ENCODE peak calls at places on chromosomes 13 and 19, in seven cellular contexts. One of them, this sample, is unnamed.

GRCh38 chr19:35155441-35155840 is 906 bp downstream of the FXYD5 start:
- DNase-seq in breast epithelium: no peak
- DNase-seq in lower leg skin: no peak
- DNase-seq in GM12878: no peak
- DNase-seq in tibial nerve: no peak
- DNase-seq in heart left ventricle: no peak
- DNase-seq in esophagus squamous epithelium: no peak
- DNase-seq in this sample: no peak

GRCh38 chr13:99736541-99736940 is 235.0 kb downstream of the ZIC5 start:
- DNase-seq in breast epithelium: no peak
- DNase-seq in lower leg skin: no peak
- DNase-seq in GM12878: no peak
- DNase-seq in tibial nerve: no peak
- DNase-seq in heart left ventricle: no peak
- DNase-seq in esophagus squamous epithelium: no peak
- DNase-seq in this sample: no peak

GRCh38 chr19:36030264-36031148 is 2.2 kb downstream of the CLIP3 start:
- DNase-seq in breast epithelium: no peak
- DNase-seq in lower leg skin: no peak
- DNase-seq in GM12878: peak; percentile 23
- DNase-seq in tibial nerve: no peak
- DNase-seq in heart left ventricle: no peak
- DNase-seq in esophagus squamous epithelium: no peak
- DNase-seq in this sample: no peak

GRCh38 chr19:47020992-47021496 is 1.4 kb downstream of the NPAS1 start:
- DNase-seq in breast epithelium: no peak
- DNase-seq in lower leg skin: no peak
- DNase-seq in GM12878: no peak
- DNase-seq in tibial nerve: no peak
- DNase-seq in heart left ventricle: no peak
- DNase-seq in esophagus squamous epithelium: no peak
- DNase-seq in this sample: no peak

GRCh38 chr13:73065665-73066350 is 7.0 kb downstream of the KLF5 start:
- DNase-seq in breast epithelium: no peak
- DNase-seq in lower leg skin: no peak
- DNase-seq in GM12878: no peak
- DNase-seq in tibial nerve: no peak
- DNase-seq in heart left ventricle: no peak
- DNase-seq in esophagus squamous epithelium: no peak
- DNase-seq in this sample: no peak

GRCh38 chr13:112771877-112772538 is 82.2 kb downstream of the ATP11A start:
- DNase-seq in breast epithelium: no peak
- DNase-seq in lower leg skin: no peak
- DNase-seq in GM12878: no peak
- DNase-seq in tibial nerve: no peak
- DNase-seq in heart left ventricle: no peak
- DNase-seq in esophagus squamous epithelium: no peak
- DNase-seq in this sample: no peak

GRCh38 chr13:29817604-29818378 is 32.6 kb downstream of the UBL3 start:
- DNase-seq in breast epithelium: no peak
- DNase-seq in lower leg skin: no peak
- DNase-seq in GM12878: peak; percentile 69
- DNase-seq in tibial nerve: no peak
- DNase-seq in heart left ventricle: no peak
- DNase-seq in esophagus squamous epithelium: no peak
- DNase-seq in this sample: no peak

GRCh38 chr13:72537400-72537780 is 190.0 kb downstream of the MZT1 start:
- DNase-seq in breast epithelium: no peak
- DNase-seq in lower leg skin: no peak
- DNase-seq in GM12878: no peak
- DNase-seq in tibial nerve: no peak
- DNase-seq in heart left ventricle: no peak
- DNase-seq in esophagus squamous epithelium: no peak
- DNase-seq in this sample: no peak

GRCh38 chr19:3977242-3978143 is 6.6 kb upstream of the DAPK3 start:
- DNase-seq in breast epithelium: no peak
- DNase-seq in lower leg skin: no peak
- DNase-seq in GM12878: no peak
- DNase-seq in tibial nerve: no peak
- DNase-seq in heart left ventricle: peak; percentile 14
- DNase-seq in esophagus squamous epithelium: no peak
- DNase-seq in this sample: no peak

GRCh38 chr13:32408999-32409313 is 19.0 kb downstream of the N4BP2L1 start:
- DNase-seq in breast epithelium: no peak
- DNase-seq in lower leg skin: no peak
- DNase-seq in GM12878: no peak
- DNase-seq in tibial nerve: no peak
- DNase-seq in heart left ventricle: no peak
- DNase-seq in esophagus squamous epithelium: no peak
- DNase-seq in this sample: no peak

DNA sequence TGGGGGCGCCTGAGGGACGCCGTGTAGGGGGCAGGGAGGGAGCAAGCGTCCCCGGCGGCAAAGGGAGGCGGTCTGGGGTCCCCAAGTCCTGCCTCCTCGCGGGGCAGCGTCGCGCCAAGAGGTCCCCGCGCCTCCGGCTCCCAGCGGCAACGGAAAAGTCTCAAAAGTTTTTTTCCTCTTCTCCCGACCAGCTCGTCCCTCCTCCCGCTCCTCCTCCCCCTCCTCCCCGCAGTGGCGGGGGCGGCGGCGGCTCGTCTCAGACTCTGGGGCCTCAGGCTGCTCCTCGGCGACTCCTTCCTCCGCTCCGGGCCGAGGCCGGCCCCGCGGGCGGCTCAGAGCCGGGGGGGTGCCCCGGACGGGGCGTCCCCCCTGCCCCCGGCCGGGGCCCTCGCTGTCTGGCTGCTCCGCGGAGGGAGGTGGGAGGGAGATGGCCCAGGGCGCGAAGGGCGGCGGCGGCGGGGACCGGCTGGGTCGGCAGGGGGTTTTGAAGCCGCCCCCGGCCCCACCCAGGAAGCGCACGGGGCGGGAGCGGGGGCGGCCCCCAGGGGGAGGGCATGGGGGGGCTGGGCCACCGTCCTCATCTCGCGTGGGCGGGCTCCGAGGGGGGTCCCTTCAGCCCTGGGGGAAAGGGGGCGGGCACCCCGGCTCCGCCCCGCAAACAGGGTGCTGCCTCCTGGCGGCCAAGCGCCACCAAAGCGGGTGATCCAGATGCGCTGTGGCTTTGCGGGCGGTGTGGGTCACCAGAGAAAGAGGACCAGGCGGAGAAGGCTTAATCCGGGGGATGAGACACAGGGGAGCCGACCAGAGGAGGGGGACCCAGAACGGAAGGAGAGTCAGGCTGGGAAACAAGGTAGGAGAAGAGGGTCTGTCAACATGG is at the start of gene TGFB1:
- DNase-seq in breast epithelium: peak; percentile 78
- DNase-seq in lower leg skin: peak; percentile 82
- DNase-seq in GM12878: peak; percentile 62
- DNase-seq in tibial nerve: peak; percentile 72
- DNase-seq in heart left ventricle: peak; percentile 91
- DNase-seq in esophagus squamous epithelium: peak; percentile 55
- DNase-seq in this sample: peak; percentile 97
- TF ChIP-seq POLR2A in breast epithelium: no peak
- TF ChIP-seq POLR2A in lower leg skin: no peak
- TF ChIP-seq POLR2A in GM12878: peak; percentile 90
- TF ChIP-seq POLR2A in tibial nerve: peak; percentile 51
- TF ChIP-seq POLR2A in heart left ventricle: peak; percentile 65
- TF ChIP-seq POLR2A in esophagus squamous epithelium: peak; percentile 69
- TF ChIP-seq POLR2A in this sample: peak; percentile 81

GRCh38 chr19:5963855-5964254 is 14.1 kb downstream of the RANBP3 start:
- DNase-seq in breast epithelium: no peak
- DNase-seq in lower leg skin: no peak
- DNase-seq in GM12878: no peak
- DNase-seq in tibial nerve: no peak
- DNase-seq in heart left ventricle: no peak
- DNase-seq in esophagus squamous epithelium: no peak
- DNase-seq in this sample: no peak

GRCh38 chr19:5960005-5961001 is 17.6 kb downstream of the RANBP3 start:
- DNase-seq in breast epithelium: no peak
- DNase-seq in lower leg skin: no peak
- DNase-seq in GM12878: no peak
- DNase-seq in tibial nerve: no peak
- DNase-seq in heart left ventricle: peak; percentile 69
- DNase-seq in esophagus squamous epithelium: no peak
- DNase-seq in this sample: no peak

GRCh38 chr19:5959260-5960004 is 18.5 kb downstream of the RANBP3 start:
- DNase-seq in breast epithelium: no peak
- DNase-seq in lower leg skin: no peak
- DNase-seq in GM12878: no peak
- DNase-seq in tibial nerve: no peak
- DNase-seq in heart left ventricle: no peak
- DNase-seq in esophagus squamous epithelium: no peak
- DNase-seq in this sample: no peak

GRCh38 chr19:5964816-5965565 is 12.9 kb downstream of the RANBP3 start:
- DNase-seq in breast epithelium: no peak
- DNase-seq in lower leg skin: no peak
- DNase-seq in GM12878: no peak
- DNase-seq in tibial nerve: no peak
- DNase-seq in heart left ventricle: no peak
- DNase-seq in esophagus squamous epithelium: no peak
- DNase-seq in this sample: no peak

DNA sequence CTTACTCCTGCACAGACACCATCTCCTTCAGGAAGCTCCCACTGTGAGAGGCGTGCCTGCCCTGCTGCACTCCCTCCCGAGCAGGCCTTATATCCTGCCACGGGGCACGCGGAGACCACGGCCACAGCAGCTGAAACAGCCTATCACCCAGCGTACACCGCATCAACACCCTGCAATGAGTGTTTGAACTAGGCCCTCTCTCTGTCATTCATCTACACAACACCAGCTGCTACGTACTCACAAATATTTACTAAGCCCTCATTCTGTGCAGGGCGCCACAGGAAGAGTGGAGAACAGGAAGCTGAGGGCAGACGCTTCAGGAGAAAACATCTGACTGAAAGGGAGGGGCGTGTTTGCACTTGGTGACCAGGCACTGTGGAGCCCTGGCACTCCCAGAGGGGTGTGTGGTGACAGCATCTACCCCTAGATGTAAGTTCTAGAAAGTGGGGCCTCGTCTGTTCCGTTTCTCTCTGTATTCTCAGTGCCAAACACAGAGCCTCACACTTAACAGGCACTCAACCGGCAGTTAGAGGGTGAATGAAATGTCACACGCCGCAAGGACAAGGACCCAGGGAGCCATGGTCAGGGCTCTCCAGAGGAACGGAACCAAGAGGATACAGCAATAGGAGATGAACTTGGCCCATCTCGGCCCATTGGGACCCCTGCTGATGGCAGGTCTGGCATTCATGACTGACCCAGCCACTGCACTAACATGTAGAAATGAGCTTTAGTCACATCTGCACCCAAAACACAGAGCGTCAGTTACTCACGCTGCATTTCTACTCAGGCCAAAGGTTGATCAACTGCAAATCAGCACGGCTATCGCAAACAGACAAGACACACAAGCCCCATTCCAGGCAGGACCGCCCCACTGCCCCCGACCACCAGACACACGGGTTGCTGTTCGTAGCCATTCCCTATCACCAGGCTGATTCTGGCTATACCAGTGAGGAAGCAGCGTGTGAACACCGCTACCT is 15.7 kb downstream of the RANBP3 start:
- DNase-seq in breast epithelium: peak; percentile 64
- DNase-seq in lower leg skin: peak; percentile 60
- DNase-seq in GM12878: no peak
- DNase-seq in tibial nerve: no peak
- DNase-seq in heart left ventricle: peak; percentile 47
- DNase-seq in esophagus squamous epithelium: no peak
- DNase-seq in this sample: no peak
- TF ChIP-seq POLR2A in breast epithelium: no peak
- TF ChIP-seq POLR2A in lower leg skin: no peak
- TF ChIP-seq POLR2A in GM12878: no peak
- TF ChIP-seq POLR2A in tibial nerve: no peak
- TF ChIP-seq POLR2A in heart left ventricle: peak; percentile 10
- TF ChIP-seq POLR2A in esophagus squamous epithelium: no peak
- TF ChIP-seq POLR2A in this sample: no peak

GRCh38 chr19:8052464-8052859 is at the start of gene CCL25:
- DNase-seq in breast epithelium: no peak
- DNase-seq in lower leg skin: no peak
- DNase-seq in GM12878: no peak
- DNase-seq in tibial nerve: no peak
- DNase-seq in heart left ventricle: no peak
- DNase-seq in esophagus squamous epithelium: no peak
- DNase-seq in this sample: no peak

GRCh38 chr19:8045872-8046568 is 6.5 kb upstream of the CCL25 start:
- DNase-seq in breast epithelium: no peak
- DNase-seq in lower leg skin: no peak
- DNase-seq in GM12878: no peak
- DNase-seq in tibial nerve: no peak
- DNase-seq in heart left ventricle: no peak
- DNase-seq in esophagus squamous epithelium: no peak
- DNase-seq in this sample: no peak

GRCh38 chr19:8046569-8047165 is 5.9 kb upstream of the CCL25 start:
- DNase-seq in breast epithelium: no peak
- DNase-seq in lower leg skin: no peak
- DNase-seq in GM12878: no peak
- DNase-seq in tibial nerve: no peak
- DNase-seq in heart left ventricle: no peak
- DNase-seq in esophagus squamous epithelium: no peak
- DNase-seq in this sample: no peak

GRCh38 chr19:8054169-8054568 is 1.6 kb downstream of the CCL25 start:
- DNase-seq in breast epithelium: no peak
- DNase-seq in lower leg skin: no peak
- DNase-seq in GM12878: no peak
- DNase-seq in tibial nerve: no peak
- DNase-seq in heart left ventricle: no peak
- DNase-seq in esophagus squamous epithelium: no peak
- DNase-seq in this sample: no peak

DNA sequence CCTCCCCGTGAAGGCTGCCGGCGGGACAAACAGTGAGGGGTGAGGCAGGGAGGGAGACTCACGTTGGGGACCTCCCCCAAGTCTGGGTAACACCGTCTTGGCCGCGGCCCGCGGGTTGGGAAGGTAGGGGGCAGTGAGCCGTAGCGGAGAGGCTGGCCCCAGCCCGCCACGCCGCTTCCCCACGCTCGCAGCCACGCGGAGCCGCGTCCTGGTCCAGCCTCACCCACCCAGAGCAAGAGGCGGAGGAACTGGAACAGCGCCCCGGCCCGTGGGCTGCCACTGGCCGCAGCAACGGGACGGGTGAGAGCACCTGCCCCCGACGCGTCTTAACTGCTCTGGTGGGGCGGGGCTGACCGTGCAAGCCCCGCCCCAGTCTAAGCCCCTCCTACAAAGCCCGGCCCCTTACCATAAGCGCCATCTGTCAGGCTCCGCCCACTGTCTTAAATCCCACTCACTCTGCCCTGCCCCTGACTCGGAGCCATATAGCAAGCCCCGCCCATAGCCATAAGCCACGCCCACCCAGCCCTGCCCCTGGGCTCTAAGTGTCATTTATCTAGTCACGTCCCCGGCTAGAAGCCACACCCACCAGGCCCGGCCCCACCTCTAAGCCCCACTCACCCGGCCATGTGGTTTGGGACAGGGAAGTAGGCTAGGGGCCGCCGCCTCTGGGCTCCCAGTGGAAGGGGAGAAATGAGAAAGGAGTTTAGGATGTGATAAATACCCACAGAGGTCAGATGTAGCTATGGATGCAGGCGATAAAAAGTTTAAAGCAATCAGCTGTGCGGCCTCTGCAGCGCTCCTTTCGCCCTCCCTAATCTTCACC is 2.1 kb upstream of the CCL25 start:
- DNase-seq in breast epithelium: peak; percentile 64
- DNase-seq in lower leg skin: peak; percentile 84
- DNase-seq in GM12878: peak; percentile 91
- DNase-seq in tibial nerve: peak; percentile 54
- DNase-seq in heart left ventricle: peak; percentile 62
- DNase-seq in esophagus squamous epithelium: peak; percentile 24
- DNase-seq in this sample: no peak
- TF ChIP-seq POLR2A in breast epithelium: no peak
- TF ChIP-seq POLR2A in lower leg skin: no peak
- TF ChIP-seq POLR2A in GM12878: peak; percentile 94
- TF ChIP-seq POLR2A in tibial nerve: no peak
- TF ChIP-seq POLR2A in heart left ventricle: no peak
- TF ChIP-seq POLR2A in esophagus squamous epithelium: no peak
- TF ChIP-seq POLR2A in this sample: no peak

GRCh38 chr19:55228403-55229031 is at the start of gene TMEM86B:
- DNase-seq in breast epithelium: no peak
- DNase-seq in lower leg skin: no peak
- DNase-seq in GM12878: no peak
- DNase-seq in tibial nerve: no peak
- DNase-seq in heart left ventricle: no peak
- DNase-seq in esophagus squamous epithelium: no peak
- DNase-seq in this sample: no peak
- TF ChIP-seq POLR2A in breast epithelium: no peak
- TF ChIP-seq POLR2A in lower leg skin: no peak
- TF ChIP-seq POLR2A in GM12878: no peak
- TF ChIP-seq POLR2A in tibial nerve: no peak
- TF ChIP-seq POLR2A in heart left ventricle: no peak
- TF ChIP-seq POLR2A in esophagus squamous epithelium: no peak
- TF ChIP-seq POLR2A in this sample: no peak